ENCODE peak calls at places on chromosomes 13 and 19, in nine cellular contexts. R, Y, J, O, W, A, N, Q and F are unnamed samples.

GRCh38 chr13:43405457-43405856 is 381.3 kb downstream of the ENOX1 start:
- DNase-seq in W (no peak), Q (peak), A (no peak), J (no peak), R (no peak), N (no peak), Y (no peak), O (peak), F (no peak)

GRCh38 chr13:89695343-89696257 is 1651.9 kb upstream of the MIR17HG start:
- DNase-seq in A (peak), R (peak), Y (peak), Q (peak), J (peak), O (peak), N (peak), W (peak), F (peak)

GRCh38 chr13:84366484-84366883 is 484.2 kb upstream of the SLITRK1 start:
- DNase-seq in N (no peak), W (no peak), A (no peak), J (no peak), R (peak), O (no peak), Q (peak), Y (no peak), F (no peak)

GRCh38 chr19:33905937-33906577 is 109.4 kb downstream of the KCTD15 start:
- DNase-seq in J (no peak), Q (peak), Y (peak), R (peak), W (no peak), O (peak), N (peak), A (peak), F (no peak)

GRCh38 chr19:13461536-13461935 is 44.7 kb downstream of the CACNA1A start:
- DNase-seq in A (peak), O (no peak), W (no peak), N (no peak), R (peak), J (no peak), Q (no peak), Y (no peak), F (no peak)

GRCh38 chr19:13865578-13866462 is 11.1 kb upstream of the NANOS3 start:
- DNase-seq in J (no peak), R (no peak), Q (peak), Y (peak), W (no peak), N (no peak), A (peak), O (no peak), F (no peak)

GRCh38 chr13:36519432-36519831 is 87.1 kb downstream of the CCNA1 start:
- DNase-seq in W (no peak), A (no peak), R (peak), J (no peak), N (no peak), Q (no peak), O (no peak), Y (no peak), F (no peak)

GRCh38 chr13:112522578-112522977 is 65.4 kb downstream of the TUBGCP3 start:
- DNase-seq in J (no peak), N (no peak), A (no peak), W (no peak), R (no peak), O (peak), Q (peak), Y (no peak), F (no peak)

GRCh38 chr19:55537741-55538111 is 793 bp upstream of the SBK2 start:
- DNase-seq in W (no peak), Q (peak), O (no peak), N (no peak), A (peak), Y (no peak), R (peak), J (no peak), F (no peak)

GRCh38 chr19:2113436-2114211 is 16.9 kb downstream of the IZUMO4 start:
- DNase-seq in N (no peak), O (peak), J (no peak), A (no peak), Q (peak), Y (no peak), W (no peak), R (no peak), F (no peak)

GRCh38 chr13:92991687-92992086 is 234.9 kb upstream of the GPC6 start:
- DNase-seq in Y (no peak), J (no peak), Q (no peak), A (no peak), N (no peak), W (no peak), R (no peak), O (no peak), F (no peak)

GRCh38 chr13:38674208-38674607 is 12.7 kb upstream of the FREM2 start:
- DNase-seq in N (no peak), O (no peak), W (no peak), J (no peak), Y (no peak), A (no peak), Q (no peak), R (peak), F (no peak)

GRCh38 chr13:72229067-72229466 is 362.1 kb upstream of the DACH1 start:
- DNase-seq in W (no peak), A (no peak), O (no peak), J (no peak), Y (peak), R (no peak), N (no peak), Q (no peak), F (no peak)

GRCh38 chr13:51682691-51683090 is 98.4 kb downstream of the WDFY2 start:
- DNase-seq in Q (peak), R (no peak), Y (no peak), A (no peak), O (no peak), N (no peak), J (no peak), W (no peak), F (no peak)

GRCh38 chr13:32851083-32852064 is 164.8 kb upstream of the KL start:
- DNase-seq in O (no peak), A (no peak), N (no peak), J (no peak), W (no peak), R (no peak), Q (no peak), Y (no peak), F (no peak)

GRCh38 chr19:34253711-34254551 is 423 bp upstream of the GARRE1 start:
- DNase-seq in J (peak), O (peak), W (no peak), A (peak), N (peak), Q (peak), R (peak), Y (no peak), F (no peak)

GRCh38 chr13:34458756-34459462 is 483.2 kb upstream of the NBEA start:
- DNase-seq in W (no peak), A (no peak), R (no peak), Q (no peak), O (no peak), N (no peak), J (no peak), Y (no peak), F (no peak)

GRCh38 chr13:51148952-51149573 is 38.0 kb upstream of the C13orf42 start:
- DNase-seq in A (peak), Y (peak), W (peak), R (peak), Q (peak), N (peak), O (peak), J (peak), F (no peak)

GRCh38 chr13:30581582-30581981 is 36.1 kb upstream of the USPL1 start:
- DNase-seq in O (peak), W (peak), N (no peak), Q (peak), R (peak), J (peak), Y (no peak), A (peak), F (peak)

GRCh38 chr13:71254384-71254783 is 612.6 kb downstream of the DACH1 start:
- DNase-seq in W (no peak), R (peak), J (no peak), O (peak), Q (no peak), N (no peak), A (peak), Y (no peak), F (no peak)

GRCh38 chr19:39264306-39265290 is 3.6 kb upstream of the IFNL2 start:
- DNase-seq in Y (no peak), J (no peak), N (peak), W (no peak), R (peak), O (no peak), Q (peak), A (peak), F (no peak)

GRCh38 chr19:39261704-39262103 is 6.5 kb upstream of the IFNL2 start:
- DNase-seq in N (no peak), W (no peak), O (no peak), R (no peak), J (no peak), A (no peak), Y (no peak), Q (no peak), F (no peak)

GRCh38 chr19:39265321-39265916 is 2.8 kb upstream of the IFNL2 start:
- DNase-seq in W (no peak), O (no peak), Q (peak), N (no peak), R (peak), A (peak), Y (no peak), J (no peak), F (no peak)

GRCh38 chr19:39263912-39264305 is 4.3 kb upstream of the IFNL2 start:
- DNase-seq in Q (no peak), O (no peak), W (no peak), J (no peak), R (peak), A (peak), Y (no peak), N (no peak), F (no peak)

DNA sequence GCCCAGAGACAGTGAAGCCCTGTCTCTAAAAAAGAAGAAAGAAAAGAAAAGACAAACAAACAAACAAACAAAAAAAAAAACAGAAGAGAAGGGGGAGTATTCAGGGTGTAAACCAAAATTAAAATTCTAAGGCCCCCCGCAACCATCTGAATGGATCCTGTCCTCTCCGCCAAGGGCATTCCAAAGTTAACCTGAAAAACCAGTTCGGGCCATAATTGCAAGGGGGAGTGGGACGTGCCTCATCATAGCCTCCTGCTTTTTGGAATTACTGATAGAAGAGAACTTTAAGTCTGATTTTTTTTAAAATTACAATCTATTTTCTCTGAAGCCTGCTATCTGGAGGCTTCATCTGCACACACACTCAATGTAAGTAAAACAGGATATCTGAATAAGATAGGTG is 5.7 kb upstream of the IFNL2 start:
- DNase-seq in Y (no peak), J (no peak), O (no peak), A (no peak), W (no peak), N (no peak), Q (no peak), R (no peak), F (no peak)
- TF ChIP-seq EZH2phosphoT487 in Y (no peak), J (no peak), O (no peak), A (peak), W (no peak), N (no peak), Q (no peak), R (no peak), F (no peak)

GRCh38 chr13:108561152-108561551 is 68.3 kb upstream of the MYO16 start:
- DNase-seq in W (no peak), Y (no peak), J (no peak), A (no peak), N (no peak), R (no peak), O (no peak), Q (no peak), F (no peak)

GRCh38 chr13:108560092-108560491 is 69.3 kb upstream of the MYO16 start:
- DNase-seq in Y (no peak), W (no peak), Q (no peak), R (no peak), O (no peak), J (no peak), N (no peak), A (no peak), F (no peak)

GRCh38 chr13:108558489-108558888 is 70.9 kb upstream of the MYO16 start:
- DNase-seq in O (no peak), Q (no peak), A (no peak), J (no peak), Y (no peak), R (no peak), W (no peak), N (no peak), F (no peak)
- H2AFZ ChIP-seq in O (no peak), Q (no peak), A (no peak), J (no peak), Y (no peak), R (no peak), W (no peak), N (no peak), F (no peak)

DNA sequence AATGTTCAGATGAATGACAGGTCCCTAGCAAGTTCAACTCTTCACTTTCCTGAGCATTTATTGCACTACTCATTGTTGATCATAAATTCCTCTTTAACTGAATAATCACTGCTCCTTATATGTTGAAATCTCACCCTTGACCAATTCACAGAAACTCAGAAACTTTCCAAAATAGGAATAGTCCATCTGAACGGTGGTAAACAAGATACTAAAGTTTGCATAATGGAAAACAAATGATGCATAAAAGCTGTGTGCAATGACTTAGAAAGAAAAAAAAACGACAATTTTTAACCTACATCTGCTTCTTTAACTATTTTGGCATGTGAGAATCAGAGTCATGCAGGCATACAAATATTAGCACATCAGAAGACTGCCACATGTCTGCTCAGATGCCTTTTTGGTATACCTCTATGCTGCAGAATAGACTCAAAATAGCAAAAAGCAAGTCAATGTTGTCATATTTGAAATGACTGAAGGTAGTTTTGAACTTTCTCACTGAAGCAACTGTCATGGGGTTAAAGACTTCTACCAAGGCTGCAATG is 34.8 kb downstream of the SLC10A2 start:
- DNase-seq in W (no peak), Q (no peak), N (no peak), O (no peak), J (peak), A (no peak), R (no peak), Y (no peak), F (no peak)
- TF ChIP-seq EZH2phosphoT487 in W (no peak), Q (no peak), N (no peak), O (no peak), J (no peak), A (no peak), R (no peak), Y (no peak), F (no peak)

GRCh38 chr19:43574424-43575155 is 737 bp downstream of the XRCC1 start:
- DNase-seq in W (no peak), Y (no peak), O (no peak), N (no peak), J (no peak), Q (peak), A (peak), R (no peak), F (no peak)

GRCh38 chr19:43575156-43575950 is at the start of the genes PINLYP and XRCC1:
- DNase-seq in N (peak), A (peak), O (peak), Q (peak), W (peak), R (peak), J (peak), Y (peak), F (peak)

GRCh38 chr19:43575955-43576451 is 402 bp downstream of the PINLYP start:
- DNase-seq in A (no peak), N (no peak), Q (peak), O (no peak), Y (no peak), R (no peak), J (no peak), W (no peak), F (no peak)

GRCh38 chr19:43578787-43579186 is 3.2 kb downstream of the PINLYP start:
- DNase-seq in N (no peak), Y (no peak), J (no peak), Q (no peak), R (no peak), A (no peak), O (no peak), W (no peak), F (no peak)

GRCh38 chr19:43576479-43576878 is 878 bp downstream of the PINLYP start:
- DNase-seq in Q (no peak), O (no peak), W (no peak), N (no peak), Y (no peak), R (no peak), A (no peak), J (no peak), F (no peak)
- H2AFZ ChIP-seq in Q (peak), O (no peak), W (no peak), N (no peak), Y (peak), R (no peak), A (no peak), J (peak), F (peak)

GRCh38 chr13:94209110-94209509 is 270.4 kb downstream of the DCT start:
- DNase-seq in N (no peak), R (no peak), W (no peak), O (peak), Q (peak), Y (no peak), A (no peak), J (no peak), F (no peak)
- TF ChIP-seq EZH2phosphoT487 in N (no peak), R (no peak), W (no peak), O (no peak), Q (no peak), Y (no peak), A (no peak), J (no peak), F (no peak)

GRCh38 chr13:44726777-44727176 is 150.6 kb upstream of the TSC22D1 start:
- DNase-seq in R (no peak), W (no peak), N (no peak), Y (no peak), A (no peak), O (peak), J (no peak), Q (no peak), F (no peak)
- H2AFZ ChIP-seq in R (peak), W (peak), N (no peak), Y (peak), A (peak), O (peak), J (no peak), Q (peak), F (no peak)

DNA sequence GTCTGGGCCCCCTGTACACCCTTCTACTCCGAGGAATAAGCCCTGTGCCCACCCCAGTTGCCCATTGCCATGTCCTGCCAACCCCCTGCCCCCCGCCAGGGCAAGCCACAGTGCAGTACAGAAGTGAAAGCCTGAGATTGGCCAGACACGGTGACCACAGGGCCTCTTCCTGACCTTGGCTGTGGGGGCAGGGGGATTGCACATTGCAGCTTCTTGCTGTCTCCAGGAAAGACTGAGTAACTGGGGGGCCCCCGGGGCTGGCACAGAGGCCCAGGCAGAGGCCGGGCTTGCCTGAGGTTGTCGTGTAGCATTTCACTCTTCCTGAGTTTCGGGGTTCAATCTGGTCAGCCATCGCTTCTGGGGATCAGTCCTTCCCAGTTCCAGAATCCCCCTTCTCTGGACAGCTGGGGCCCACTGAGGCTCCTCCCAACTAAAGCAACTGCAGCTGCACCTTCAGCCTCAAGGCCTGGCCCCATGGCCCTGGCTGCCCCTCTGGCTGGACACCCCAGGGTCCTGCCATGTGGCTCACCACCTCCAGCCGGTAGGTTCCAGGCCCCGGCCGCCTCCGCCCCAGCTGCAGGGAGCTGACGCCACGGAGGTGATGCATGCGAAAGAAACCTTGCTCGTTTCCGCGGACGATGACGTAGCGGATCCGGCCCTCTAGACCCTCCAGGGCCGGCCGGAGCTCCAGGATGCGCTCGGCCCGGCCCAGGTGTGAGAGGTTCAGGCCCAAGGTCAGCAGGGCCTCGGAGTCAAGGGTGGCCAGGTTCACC is 13.1 kb downstream of the CCL25 start:
- DNase-seq in W (no peak), O (no peak), A (no peak), Y (peak), Q (no peak), R (no peak), J (no peak), N (no peak), F (no peak)
- TF ChIP-seq EZH2phosphoT487 in W (no peak), O (no peak), A (no peak), Y (no peak), Q (no peak), R (no peak), J (no peak), N (no peak), F (no peak)